ENCODE peak calls at places on chromosome 9, in five cellular contexts. C is K562, U is GM12891, N is GM12878, H is H1. B is an unnamed sample.

GRCh38 chr9:96251451-96251850 is 50.5 kb downstream of the HSD17B3 start:
- DNase-seq in H (no peak), C (no peak), N (no peak), U (no peak), B (no peak)

GRCh38 chr9:99184073-99184426 is 37.7 kb downstream of the ALG2 start:
- DNase-seq in N (no peak), H (no peak), U (no peak), C (no peak), B (no peak)

GRCh38 chr9:28678097-28678496 is 1104.8 kb upstream of the C9orf72 start:
- DNase-seq in H (no peak), C (no peak), N (no peak), U (no peak), B (no peak)

GRCh38 chr9:129446828-129447550 is 173.9 kb downstream of the C9orf50 start:
- DNase-seq in H (no peak), N (no peak), C (no peak), U (no peak), B (no peak)

GRCh38 chr9:14210428-14210827 is 103.5 kb downstream of the NFIB start:
- DNase-seq in C (no peak), U (no peak), H (no peak), N (no peak), B (no peak)

GRCh38 chr9:128636024-128636390 is 20.6 kb downstream of the DYNC2I2 start:
- DNase-seq in H (peak), C (no peak), N (no peak), U (no peak), B (no peak)

GRCh38 chr9:69601698-69602097 is 70.5 kb downstream of the APBA1 start:
- DNase-seq in U (no peak), C (no peak), H (no peak), N (no peak), B (no peak)

GRCh38 chr9:126232461-126232860 is 94.2 kb upstream of the MVB12B start:
- DNase-seq in C (no peak), U (no peak), N (no peak), H (no peak), B (no peak)

GRCh38 chr9:32581512-32582143 is 8.7 kb upstream of the NDUFB6 start:
- DNase-seq in H (peak), N (no peak), C (peak), U (no peak), B (no peak)

GRCh38 chr9:125755340-125755739 is 8.2 kb downstream of the PBX3 start:
- DNase-seq in C (no peak), U (no peak), N (no peak), H (no peak), B (no peak)

GRCh38 chr9:3498691-3499090 is 27.1 kb downstream of the RFX3 start:
- DNase-seq in U (no peak), C (no peak), N (no peak), H (no peak), B (no peak)

GRCh38 chr9:69898714-69899209 is 78.1 kb downstream of the CFAP95 start:
- DNase-seq in C (no peak), H (no peak), N (no peak), U (no peak), B (no peak)

GRCh38 chr9:94054731-94055130 is 29.5 kb upstream of the PTPDC1 start:
- DNase-seq in N (no peak), H (no peak), C (no peak), U (no peak), B (no peak)

GRCh38 chr9:82987790-82988189 is 75.2 kb downstream of the RASEF start:
- DNase-seq in N (no peak), H (no peak), U (no peak), C (no peak), B (no peak)

GRCh38 chr9:87271696-87272477 is 225.8 kb upstream of the DAPK1 start:
- DNase-seq in N (peak), H (no peak), U (no peak), C (no peak), B (no peak)

GRCh38 chr9:97470076-97470475 is 31.4 kb upstream of the TMOD1 start:
- DNase-seq in U (no peak), C (no peak), H (peak), N (no peak), B (no peak)

GRCh38 chr9:129007035-129007765 is 20.9 kb downstream of the SH3GLB2 start:
- DNase-seq in H (no peak), U (no peak), C (no peak), N (no peak), B (no peak)

GRCh38 chr9:95018099-95018927 is 291.8 kb downstream of the AOPEP start:
- DNase-seq in U (no peak), H (no peak), C (no peak), N (no peak), B (no peak)

GRCh38 chr9:68919666-68920065 is 94.2 kb downstream of the PRKACG start:
- DNase-seq in N (no peak), U (no peak), C (no peak), H (no peak), B (no peak)

GRCh38 chr9:9483175-9483574 is 1129.6 kb downstream of the PTPRD start:
- DNase-seq in N (no peak), U (no peak), H (no peak), C (no peak), B (no peak)

GRCh38 chr9:119003882-119004617 is 365.2 kb downstream of the BRINP1 start:
- DNase-seq in U (no peak), N (no peak), H (no peak), C (no peak), B (no peak)

GRCh38 chr9:105244996-105245719 is 707 bp downstream of the SLC44A1 start:
- DNase-seq in H (peak), N (no peak), U (no peak), C (no peak), B (no peak)

GRCh38 chr9:34992376-34992951 is 2.9 kb downstream of the DNAJB5 start:
- DNase-seq in N (no peak), U (no peak), C (peak), H (no peak), B (no peak)

GRCh38 chr9:25742241-25742640 is 64.0 kb upstream of the TUSC1 start:
- DNase-seq in N (no peak), H (no peak), C (no peak), U (no peak), B (no peak)

GRCh38 chr9:110936252-110936651 is 102.0 kb downstream of the LPAR1 start:
- DNase-seq in N (no peak), H (no peak), U (no peak), C (no peak), B (no peak)

GRCh38 chr9:86585422-86586143 is 231.4 kb upstream of the TUT7 start:
- DNase-seq in U (no peak), N (no peak), C (no peak), H (no peak), B (no peak)

GRCh38 chr9:114473447-114473801 is 31.8 kb downstream of the WHRN start:
- DNase-seq in H (no peak), C (no peak), N (no peak), U (no peak), B (no peak)

GRCh38 chr9:29514862-29515261 is 1941.6 kb upstream of the C9orf72 start:
- DNase-seq in H (no peak), C (no peak), N (no peak), U (no peak), B (no peak)

GRCh38 chr9:98943682-98944129 is at the start of gene COL15A1:
- DNase-seq in U (peak), N (no peak), C (peak), H (no peak), B (no peak)

GRCh38 chr9:112061152-112061740 is 113.9 kb downstream of the SUSD1 start:
- DNase-seq in H (no peak), C (peak), U (peak), N (peak), B (peak)

GRCh38 chr9:127130661-127131538 is 8.5 kb upstream of the ANGPTL2 start:
- DNase-seq in N (no peak), U (no peak), C (no peak), H (no peak), B (no peak)

GRCh38 chr9:34985311-34985899 is 4.1 kb upstream of the DNAJB5 start:
- DNase-seq in H (peak), U (no peak), N (no peak), C (peak), B (no peak)

GRCh38 chr9:111036946-111037743 is 1.1 kb downstream of the LPAR1 start:
- DNase-seq in U (no peak), H (no peak), N (no peak), C (no peak), B (no peak)

GRCh38 chr9:83445703-83446102 is 92.5 kb downstream of the FRMD3 start:
- DNase-seq in H (no peak), N (no peak), U (no peak), C (no peak), B (no peak)

GRCh38 chr9:33381231-33381791 is 21.1 kb downstream of the AQP7 start:
- DNase-seq in N (no peak), H (peak), C (peak), U (no peak), B (no peak)

GRCh38 chr9:124219290-124219605 is 38.5 kb upstream of the NEK6 start:
- DNase-seq in U (no peak), N (no peak), C (no peak), H (no peak), B (no peak)

GRCh38 chr9:4805519-4805918 is 12.8 kb downstream of the RCL1 start:
- DNase-seq in U (no peak), C (no peak), H (no peak), N (no peak), B (no peak)

GRCh38 chr9:132014218-132014800 is 65.4 kb downstream of the MED27 start:
- DNase-seq in U (no peak), N (no peak), C (no peak), H (no peak), B (no peak)

GRCh38 chr9:109794361-109795012 is 14.5 kb downstream of the PALM2AKAP2 start:
- DNase-seq in N (no peak), U (no peak), C (no peak), H (no peak), B (no peak)

GRCh38 chr9:130466537-130467217 is 21.9 kb downstream of the ASS1 start:
- DNase-seq in U (no peak), H (no peak), C (no peak), N (no peak), B (no peak)

GRCh38 chr9:130465383-130466096 is 20.8 kb downstream of the ASS1 start:
- DNase-seq in C (no peak), H (no peak), N (no peak), U (no peak), B (no peak)

GRCh38 chr9:130470269-130470668 is 25.5 kb downstream of the ASS1 start:
- DNase-seq in U (no peak), N (no peak), H (no peak), C (no peak), B (no peak)

GRCh38 chr9:130468566-130468965 is 23.8 kb downstream of the ASS1 start:
- DNase-seq in C (no peak), U (no peak), H (no peak), N (no peak), B (no peak)

DNA sequence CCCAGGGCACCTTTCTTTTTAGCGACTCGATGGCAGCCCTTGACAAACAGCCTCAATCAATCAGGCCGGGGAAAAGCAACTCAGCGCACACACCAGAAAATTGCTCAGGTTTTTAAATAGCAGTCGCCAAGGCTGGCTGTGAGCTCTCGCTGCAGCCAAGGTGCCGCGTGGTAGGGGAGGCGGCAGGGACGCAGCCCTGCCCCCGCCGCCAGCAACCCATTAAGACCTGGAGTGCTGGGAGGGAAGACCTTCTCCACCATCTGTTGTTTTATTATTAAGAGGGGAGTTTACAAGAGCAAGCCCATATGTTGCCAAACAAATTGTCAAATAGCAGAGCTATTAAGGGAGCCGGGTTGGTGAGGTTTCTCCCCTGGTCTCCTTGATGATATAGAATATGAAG is 22.6 kb downstream of the ASS1 start:
- DNase-seq in U (no peak), C (no peak), H (no peak), N (no peak), B (no peak)
- TF ChIP-seq TAF1 in U (no peak), C (no peak), H (no peak), N (no peak), B (no peak)

GRCh38 chr9:100598641-100599145 is 20.8 kb downstream of the CAVIN4 start:
- DNase-seq in C (peak), H (peak), N (no peak), U (peak), B (peak)
- TF ChIP-seq POLR2A in C (peak), H (peak), N (peak), U (no peak), B (peak)

DNA sequence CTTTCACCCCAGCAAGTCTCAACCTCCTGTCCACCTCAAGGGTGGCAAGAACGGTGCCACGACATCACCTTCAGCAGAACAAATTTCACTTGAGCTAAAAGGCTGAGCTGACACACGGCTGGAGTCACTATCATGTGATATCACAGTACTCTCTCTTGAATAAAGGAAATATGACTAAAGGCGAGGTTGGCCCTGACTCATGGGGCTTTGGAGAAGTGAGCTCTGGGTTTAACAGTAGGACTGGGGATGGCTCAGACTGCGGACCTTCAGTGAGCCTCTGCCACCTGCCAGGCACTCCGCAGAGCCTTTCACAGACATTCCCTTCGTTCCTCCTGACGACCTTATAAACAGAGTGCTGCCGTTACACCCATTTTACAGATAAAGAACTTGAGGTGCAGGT is 25.0 kb downstream of the SHC3 start:
- DNase-seq in H (no peak), N (no peak), U (no peak), C (no peak), B (no peak)
- TF ChIP-seq TAF1 in H (no peak), N (no peak), U (no peak), C (no peak), B (no peak)

DNA sequence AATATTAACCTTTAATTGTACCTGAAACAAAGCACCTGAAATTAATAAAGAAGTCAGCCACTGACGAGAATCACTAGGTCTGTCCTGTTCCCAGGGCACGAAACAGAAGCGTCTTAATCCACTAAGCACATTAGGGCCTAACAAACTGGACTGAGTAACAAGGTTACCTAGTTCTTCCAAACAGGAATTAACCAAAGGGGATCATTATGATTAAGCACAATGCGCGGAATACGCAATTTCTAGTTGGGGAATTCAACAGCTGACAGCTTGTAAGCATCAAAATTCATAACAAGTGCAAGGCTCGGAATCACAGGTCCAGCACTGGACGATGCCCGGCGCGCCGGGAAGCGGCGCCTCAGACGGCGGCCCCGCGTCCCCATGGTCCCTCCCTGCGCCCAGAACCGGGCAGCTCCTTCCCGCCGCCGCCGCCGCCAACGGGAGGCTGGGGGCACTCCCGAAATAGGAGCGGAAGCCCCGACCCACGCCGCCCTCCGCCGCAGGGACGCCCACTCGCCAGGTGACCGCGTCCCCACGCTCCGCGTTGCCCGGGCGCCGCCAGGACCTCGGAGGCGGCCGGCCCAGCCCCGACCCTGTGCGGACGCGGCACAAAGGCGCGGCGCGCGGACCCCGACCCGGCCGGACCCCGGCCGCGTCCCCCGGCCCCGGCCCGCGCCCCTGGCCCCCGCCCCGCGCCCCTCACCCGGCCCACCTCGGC is 898 bp downstream of the CAMSAP1 start:
- DNase-seq in U (no peak), N (no peak), C (peak), H (peak), B (no peak)
- TF ChIP-seq POLR2A in U (no peak), N (no peak), C (no peak), H (no peak), B (no peak)

DNA sequence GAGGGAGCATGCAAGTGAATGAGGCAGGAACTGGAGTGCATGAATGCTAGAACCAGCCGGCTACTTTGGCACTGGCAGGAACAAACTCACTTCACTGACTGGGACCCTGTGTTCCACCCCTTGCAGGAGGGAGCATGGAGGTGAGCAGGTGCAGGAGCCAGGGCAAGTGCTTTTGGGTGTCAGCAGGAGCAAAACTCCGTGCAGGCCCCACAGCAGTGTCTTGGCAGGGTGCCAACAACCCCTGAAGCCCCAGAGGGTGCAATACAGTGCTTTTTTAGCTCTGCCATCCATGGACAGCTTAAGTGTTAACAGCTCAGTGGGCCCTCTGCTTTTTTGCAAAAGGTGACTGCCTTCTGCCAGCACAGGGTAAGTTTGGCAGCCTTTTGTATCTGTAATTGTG is 245.8 kb upstream of the PCSK5 start:
- DNase-seq in N (no peak), U (no peak), C (no peak), H (no peak), B (no peak)
- TF ChIP-seq TAF1 in N (no peak), U (no peak), C (no peak), H (no peak), B (no peak)

GRCh38 chr9:130692365-130692764 is 1.2 kb upstream of the EXOSC2 start:
- DNase-seq in N (no peak), H (peak), C (no peak), U (no peak), B (no peak)

GRCh38 chr9:130687615-130688014 is 6.0 kb upstream of the EXOSC2 start:
- DNase-seq in U (no peak), N (no peak), C (no peak), H (no peak), B (no peak)

GRCh38 chr9:130688070-130688469 is 5.5 kb upstream of the EXOSC2 start:
- DNase-seq in C (no peak), N (no peak), U (no peak), H (no peak), B (no peak)

GRCh38 chr9:130689572-130689936 is 4.0 kb upstream of the EXOSC2 start:
- DNase-seq in H (no peak), N (no peak), C (no peak), U (no peak), B (no peak)

GRCh38 chr9:130689937-130690700 is 3.5 kb upstream of the EXOSC2 start:
- DNase-seq in U (no peak), C (peak), H (no peak), N (peak), B (no peak)
- TF ChIP-seq POLR2A in U (no peak), C (peak), H (peak), N (no peak), B (peak)